ENCODE peak calls at places on chromosomes 3 and 15, in seven cellular contexts. G is K562; D is neural progenitor cell; Y is left ventricle myocardium superior; E is foreskin fibroblast; A is stimulated activated naive B cell treated with anti-CD40 and anti-IgM and Interleukin-4, amounts not matched to agents 10 μg/mL and 1 μg/mL and 100 μg/mL, for 72 hours; P is Calu3. X is an unnamed sample.

GRCh38 chr3:174002543-174002942 is 605.0 kb downstream of the NLGN1 start:
- DNase-seq in G (no peak), D (no peak), Y (no peak), E (peak), A (no peak), P (peak), X (no peak)

GRCh38 chr3:101861978-101862421 is 12.7 kb downstream of the NFKBIZ start:
- DNase-seq in G (no peak), D (no peak), Y (no peak), E (no peak), A (no peak), P (no peak), X (no peak)

GRCh38 chr15:43204016-43204901 is 16.6 kb downstream of the EPB42 start:
- DNase-seq in G (peak), D (peak), Y (peak), E (peak), A (peak), P (peak), X (no peak)

GRCh38 chr15:48794697-48795134 is 16.2 kb downstream of the CEP152 start:
- DNase-seq in G (no peak), D (no peak), Y (no peak), E (no peak), A (peak), P (no peak), X (no peak)

GRCh38 chr15:70289191-70289955 is 191.7 kb upstream of the TLE3 start:
- DNase-seq in G (no peak), D (peak), Y (no peak), E (peak), A (no peak), P (no peak), X (no peak)

GRCh38 chr3:23760871-23761373 is 44.8 kb upstream of the UBE2E1 start:
- DNase-seq in G (no peak), D (peak), Y (no peak), E (no peak), A (peak), P (no peak), X (no peak)

GRCh38 chr15:96421211-96421610 is 90.7 kb downstream of the NR2F2 start:
- DNase-seq in G (peak), D (peak), Y (no peak), E (peak), A (no peak), P (peak), X (no peak)

GRCh38 chr3:49278548-49278947 is 1.5 kb upstream of the C3orf62 start:
- DNase-seq in G (no peak), D (no peak), Y (no peak), E (peak), A (no peak), P (no peak), X (no peak)

GRCh38 chr3:126463521-126463920 is 12.2 kb downstream of the ZXDC start:
- DNase-seq in G (no peak), D (no peak), Y (no peak), E (no peak), A (no peak), P (no peak), X (no peak)

GRCh38 chr3:177982034-177982433 is 554.2 kb upstream of the KCNMB2 start:
- DNase-seq in G (no peak), D (no peak), Y (no peak), E (peak), A (no peak), P (no peak), X (no peak)

GRCh38 chr3:12336099-12336498 is 47.2 kb downstream of the PPARG start:
- DNase-seq in G (no peak), D (no peak), Y (no peak), E (no peak), A (no peak), P (no peak), X (no peak)

GRCh38 chr3:45547764-45548683 is 46.5 kb upstream of the LIMD1 start:
- DNase-seq in G (no peak), D (no peak), Y (peak), E (peak), A (no peak), P (no peak), X (peak)

GRCh38 chr3:183269345-183269744 is 16.3 kb downstream of the B3GNT5 start:
- DNase-seq in G (no peak), D (no peak), Y (no peak), E (no peak), A (no peak), P (no peak), X (no peak)

GRCh38 chr3:96619475-96619874 is 194.9 kb upstream of the EPHA6 start:
- DNase-seq in G (no peak), D (no peak), Y (no peak), E (no peak), A (no peak), P (no peak), X (no peak)

GRCh38 chr3:39814007-39814406 is 4.6 kb downstream of the MYRIP start:
- DNase-seq in G (no peak), D (no peak), Y (no peak), E (peak), A (no peak), P (peak), X (no peak)

GRCh38 chr15:48493084-48493762 is 152.3 kb downstream of the FBN1 start:
- DNase-seq in G (no peak), D (no peak), Y (no peak), E (peak), A (no peak), P (no peak), X (no peak)

GRCh38 chr15:39404767-39405173 is 176.1 kb upstream of the THBS1 start:
- DNase-seq in G (peak), D (no peak), Y (no peak), E (peak), A (no peak), P (no peak), X (peak)

GRCh38 chr15:40249477-40250303 is 10.8 kb downstream of the PAK6 start:
- DNase-seq in G (no peak), D (no peak), Y (peak), E (peak), A (no peak), P (no peak), X (no peak)

GRCh38 chr15:65792988-65793812 is 1.1 kb upstream of the DENND4A start:
- DNase-seq in G (no peak), D (no peak), Y (no peak), E (no peak), A (no peak), P (no peak), X (no peak)

GRCh38 chr3:81311321-81311720 is 450.1 kb downstream of the GBE1 start:
- DNase-seq in G (no peak), D (no peak), Y (no peak), E (no peak), A (no peak), P (no peak), X (no peak)

GRCh38 chr3:64039972-64040733 is 16.9 kb upstream of the PSMD6 start:
- DNase-seq in G (no peak), D (no peak), Y (no peak), E (no peak), A (no peak), P (no peak), X (no peak)

GRCh38 chr3:106229495-106230278 is 360.9 kb upstream of the CBLB start:
- DNase-seq in G (no peak), D (no peak), Y (no peak), E (no peak), A (no peak), P (no peak), X (no peak)

GRCh38 chr15:43877371-43877770 is 50.6 kb downstream of the WDR76 start:
- DNase-seq in G (no peak), D (no peak), Y (peak), E (no peak), A (no peak), P (no peak), X (no peak)

GRCh38 chr3:148974726-148975125 is 16.6 kb upstream of the GYG1 start:
- DNase-seq in G (no peak), D (no peak), Y (no peak), E (no peak), A (no peak), P (no peak), X (no peak)

GRCh38 chr3:175346573-175347356 is 487.6 kb downstream of the NAALADL2 start:
- DNase-seq in G (no peak), D (no peak), Y (peak), E (peak), A (no peak), P (peak), X (peak)

GRCh38 chr3:14143271-14143605 is 18.4 kb downstream of the TMEM43 start:
- DNase-seq in G (no peak), D (no peak), Y (no peak), E (peak), A (no peak), P (no peak), X (no peak)